ENCODE peak calls at places on chromosome 14, in five cellular contexts. Y is IMR-90, U is NCI-H1105, E is dorsolateral prefrontal cortex, V is tibial nerve. A is an unnamed sample.

GRCh38 chr14:87000071-87000470 is 992.9 kb downstream of the GALC start:
- DNase-seq in Y (no peak), U (no peak), E (no peak), V (no peak), A (no peak)

GRCh38 chr14:65226824-65227604 is 124.7 kb upstream of the MAX start:
- DNase-seq in Y (peak), U (no peak), E (no peak), V (no peak), A (no peak)

GRCh38 chr14:28751467-28752058 is 15.0 kb upstream of the FOXG1 start:
- DNase-seq in Y (peak), U (peak), E (peak), V (no peak), A (no peak)

GRCh38 chr14:60430276-60430675 is 55.6 kb downstream of the C14orf39 start:
- DNase-seq in Y (no peak), U (no peak), E (no peak), V (no peak), A (no peak)

GRCh38 chr14:71322660-71323250 is 415.5 kb downstream of the PCNX1 start:
- DNase-seq in Y (peak), U (no peak), E (no peak), V (peak), A (no peak)

GRCh38 chr14:59395672-59396071 is 69.5 kb downstream of the GPR135 start:
- DNase-seq in Y (no peak), U (no peak), E (no peak), V (no peak), A (no peak)

GRCh38 chr14:69006346-69006745 is 27.2 kb upstream of the ACTN1 start:
- DNase-seq in Y (no peak), U (no peak), E (no peak), V (no peak), A (no peak)

GRCh38 chr14:31194095-31194494 is 13.5 kb downstream of the HECTD1 start:
- DNase-seq in Y (peak), U (no peak), E (no peak), V (no peak), A (no peak)

GRCh38 chr14:90656986-90657385 is 159.2 kb downstream of the TTC7B start:
- DNase-seq in Y (no peak), U (no peak), E (no peak), V (no peak), A (no peak)

A was measured in thoracic aorta.